ENCODE peak calls at places on chromosome 16, in four cellular contexts. H is H1, E is GM12878, U is K562. B is an unnamed sample.

GRCh38 chr16:20678242-20678641 is 19.2 kb downstream of the ACSM1 start:
- DNase-seq in E (no peak), H (no peak), U (no peak), B (no peak)

GRCh38 chr16:22091721-22092120 is 620 bp upstream of the VWA3A start:
- DNase-seq in H (no peak), E (no peak), U (no peak), B (no peak)

GRCh38 chr16:50781043-50781442 is 39.2 kb downstream of the CYLD start:
- DNase-seq in U (no peak), E (no peak), H (no peak), B (no peak)

GRCh38 chr16:70688266-70688742 is 2.5 kb upstream of the MTSS2 start:
- DNase-seq in H (no peak), E (no peak), U (no peak), B (no peak)

GRCh38 chr16:66858740-66859396 is 14.7 kb downstream of the CA7 start:
- DNase-seq in H (no peak), U (peak), E (no peak), B (peak)

GRCh38 chr16:49876716-49877129 is 20.8 kb upstream of the ZNF423 start:
- DNase-seq in E (no peak), U (peak), H (peak), B (no peak)

GRCh38 chr16:71421911-71422310 is 19.9 kb downstream of the TLE7 start:
- DNase-seq in U (peak), H (peak), E (no peak), B (peak)

GRCh38 chr16:55672471-55672870 is 16.7 kb downstream of the SLC6A2 start:
- DNase-seq in U (no peak), E (no peak), H (no peak), B (no peak)

GRCh38 chr16:83926726-83927397 is 26.2 kb upstream of the OSGIN1 start:
- DNase-seq in U (peak), H (peak), E (no peak), B (peak)

GRCh38 chr16:88418869-88419268 is 34.2 kb upstream of the ZFPM1 start:
- DNase-seq in U (no peak), E (no peak), H (no peak), B (no peak)

GRCh38 chr16:24689128-24689527 is 40.3 kb upstream of the TNRC6A start:
- DNase-seq in H (no peak), E (no peak), U (no peak), B (peak)

GRCh38 chr16:2511996-2512919 is 1.5 kb upstream of the ATP6V0C start:
- DNase-seq in E (no peak), U (no peak), H (no peak), B (no peak)

GRCh38 chr16:2511128-2511785 is 2.5 kb upstream of the ATP6V0C start:
- DNase-seq in U (peak), E (no peak), H (no peak), B (no peak)

GRCh38 chr16:2513405-2514332 is at the start of gene ATP6V0C:
- DNase-seq in U (peak), E (peak), H (peak), B (peak)

GRCh38 chr16:2514333-2515179 is 804 bp downstream of the ATP6V0C start:
- DNase-seq in U (peak), H (no peak), E (no peak), B (no peak)

DNA sequence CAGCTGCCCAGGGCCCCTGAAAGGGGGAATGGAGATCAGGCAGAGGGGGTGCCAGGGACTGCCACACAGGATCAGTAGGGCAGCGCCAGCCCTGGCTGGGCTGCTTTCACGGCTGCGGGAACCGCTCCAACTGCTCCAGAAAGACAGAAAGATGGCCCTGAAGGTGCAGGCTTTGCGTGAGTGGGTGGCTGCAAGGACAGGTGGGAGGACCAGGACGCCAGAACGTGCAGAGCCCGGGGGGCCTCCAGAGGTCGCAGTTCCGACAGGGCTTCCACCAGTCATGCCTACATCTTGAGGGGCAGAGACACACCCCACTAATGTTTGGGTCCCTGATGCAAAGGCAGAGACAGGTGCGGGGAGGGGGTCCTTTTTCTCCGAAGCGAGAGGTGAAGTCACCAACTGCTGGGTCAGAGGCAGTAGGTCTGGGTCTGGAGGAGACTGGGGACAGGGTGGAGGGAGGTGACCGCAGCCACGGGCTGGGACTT is 790 bp upstream of the ATP6V0C start:
- DNase-seq in U (peak), E (no peak), H (peak), B (no peak)
- TF ChIP-seq EGR1 in U (peak), E (no peak), H (no peak), B (no peak)

DNA sequence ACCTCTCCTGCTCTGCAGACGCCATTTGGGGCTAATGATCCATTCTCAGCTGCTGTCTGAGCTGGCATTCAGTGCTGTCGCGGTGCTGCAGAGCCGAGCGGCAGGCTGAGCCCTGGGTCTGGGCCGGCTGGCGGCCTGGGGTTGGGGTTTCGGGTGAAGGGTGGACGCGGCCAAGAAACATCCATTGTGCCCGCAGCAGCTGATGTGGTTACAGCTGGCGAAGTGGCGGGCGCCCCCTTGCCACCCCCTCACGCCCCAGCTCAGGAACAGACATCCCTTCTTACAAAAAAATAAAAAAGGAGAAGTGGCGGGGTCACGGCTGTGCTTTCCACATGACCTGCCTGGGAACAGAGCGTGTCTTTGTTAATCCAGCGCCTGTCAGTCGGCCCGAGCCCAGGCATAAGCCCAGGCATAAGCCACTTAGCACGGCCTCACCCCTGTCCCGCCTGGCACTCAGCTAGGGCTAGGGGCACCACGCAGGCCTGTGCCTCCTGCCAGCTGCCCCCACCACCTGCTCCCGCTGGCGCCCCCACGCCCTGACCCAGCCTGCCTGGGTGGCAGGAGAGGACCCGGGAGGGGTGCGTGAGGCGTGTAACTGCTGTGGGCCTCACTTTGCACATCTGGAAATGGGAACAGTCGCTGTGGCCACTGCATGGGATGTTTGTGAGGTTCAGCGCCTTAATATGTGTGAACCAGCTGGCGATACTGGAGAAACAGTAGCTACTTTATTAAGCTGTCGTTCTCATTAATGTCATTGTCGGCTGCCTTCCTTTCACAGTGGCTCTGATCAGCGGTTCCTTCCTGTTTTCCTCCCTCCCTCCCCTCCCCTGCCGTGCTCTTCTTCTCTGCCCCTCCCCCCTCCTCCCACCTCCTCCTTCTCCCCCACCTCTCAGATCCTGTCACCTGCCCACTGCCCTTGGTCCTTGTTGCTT is 197.7 kb upstream of the CIBAR2 start:
- DNase-seq in E (no peak), H (no peak), U (peak), B (no peak)
- TF ChIP-seq POLR2AphosphoS5 in E (no peak), H (no peak), U (no peak), B (no peak)

GRCh38 chr16:74291577-74292208 is 4.9 kb upstream of the PSMD7 start:
- DNase-seq in H (no peak), E (no peak), U (no peak), B (no peak)
- TF ChIP-seq EGR1 in H (no peak), E (no peak), U (no peak), B (no peak)

GRCh38 chr16:11307639-11308492 is 26.7 kb upstream of the PRM1 start:
- DNase-seq in U (no peak), E (no peak), H (no peak), B (no peak)

GRCh38 chr16:11310634-11310977 is 29.5 kb upstream of the PRM1 start:
- DNase-seq in U (no peak), E (no peak), H (no peak), B (no peak)

GRCh38 chr16:11306997-11307638 is 26.0 kb upstream of the PRM1 start:
- DNase-seq in U (no peak), E (no peak), H (no peak), B (no peak)

GRCh38 chr16:11309895-11310633 is 28.9 kb upstream of the PRM1 start:
- DNase-seq in E (peak), U (no peak), H (no peak), B (no peak)

GRCh38 chr16:11308493-11309283 is 27.6 kb upstream of the PRM1 start:
- DNase-seq in H (no peak), E (peak), U (peak), B (no peak)
- TF ChIP-seq POLR2AphosphoS5 in H (no peak), E (no peak), U (no peak), B (no peak)

GRCh38 chr16:30076276-30076791 is 540 bp downstream of the PPP4C start:
- DNase-seq in E (no peak), H (no peak), U (no peak), B (no peak)
- TF ChIP-seq EGR1 in E (no peak), H (no peak), U (no peak), B (no peak)

GRCh38 chr16:67936124-67936875 is at the start of gene PSMB10:
- DNase-seq in H (peak), U (peak), E (no peak), B (no peak)

GRCh38 chr16:67934306-67935095 is 2.1 kb downstream of the PSMB10 start:
- DNase-seq in H (no peak), E (no peak), U (peak), B (no peak)

GRCh38 chr16:67936876-67937605 is 391 bp upstream of the PSMB10 start:
- DNase-seq in E (peak), H (no peak), U (no peak), B (no peak)

GRCh38 chr16:67935096-67935401 is 1.6 kb downstream of the PSMB10 start:
- DNase-seq in U (no peak), E (no peak), H (no peak), B (no peak)

DNA sequence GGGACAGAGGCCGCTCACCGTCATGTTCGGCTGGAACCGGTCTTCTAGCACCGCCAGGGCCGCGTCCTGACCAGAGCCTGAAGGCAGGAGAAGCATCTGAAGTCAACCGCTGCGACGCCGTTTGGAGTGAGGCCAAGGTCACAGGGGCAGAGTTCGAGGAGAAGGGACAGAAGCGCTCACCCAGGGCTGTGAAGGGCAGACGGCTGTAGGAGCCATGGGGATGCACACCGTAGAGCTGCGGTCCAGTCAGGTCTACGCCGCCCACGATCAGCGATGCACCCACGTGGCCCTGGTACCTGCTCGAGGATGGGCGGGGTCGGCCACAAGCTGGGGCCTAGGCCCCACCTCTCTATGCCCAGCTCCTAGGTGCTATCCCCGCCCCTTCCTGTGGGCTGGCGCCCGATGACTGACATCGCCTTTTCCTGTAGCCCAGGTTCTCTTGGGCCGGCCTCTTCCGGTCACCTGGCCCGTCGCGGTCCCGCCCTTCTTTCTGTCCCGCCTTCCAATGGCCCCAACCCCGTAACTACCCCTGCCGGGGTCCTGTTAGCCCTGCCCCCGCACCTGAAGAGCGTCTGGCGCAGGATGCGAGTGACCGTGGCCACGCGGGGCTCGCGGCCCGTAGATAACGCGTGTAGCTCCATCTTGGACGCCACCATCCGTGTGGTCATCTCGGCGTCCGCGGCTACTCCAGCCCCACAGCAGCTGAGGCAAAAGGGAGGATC is 1.1 kb downstream of the PSMB10 start:
- DNase-seq in U (peak), E (peak), H (peak), B (peak)
- TF ChIP-seq POLR2AphosphoS5 in U (peak), E (peak), H (peak), B (peak)

B was measured in HCT116.